ENCODE peak calls at places on chromosomes 16 and 17, in four cellular contexts. I, O, J and S are unnamed samples.

GRCh38 chr17:45672301-45672700 is 111.8 kb upstream of the CRHR1 start:
- DNase-seq in I (no peak), O (no peak), J (no peak), S (no peak)

GRCh38 chr17:1060991-1061390 is 64.1 kb downstream of the TIMM22 start:
- DNase-seq in I (peak), O (peak), J (peak), S (peak)

GRCh38 chr16:51876934-51877333 is 670.0 kb downstream of the TOX3 start:
- DNase-seq in I (no peak), O (no peak), J (no peak), S (no peak)

GRCh38 chr17:15233022-15233805 is 31.9 kb downstream of the PMP22 start:
- DNase-seq in I (no peak), O (peak), J (no peak), S (peak)

GRCh38 chr17:8701221-8701620 is 43.4 kb downstream of the CCDC42 start:
- DNase-seq in I (no peak), O (no peak), J (no peak), S (no peak)

GRCh38 chr16:73047536-73048291 is at the start of gene ZFHX3:
- DNase-seq in I (peak), O (peak), J (peak), S (no peak)

GRCh38 chr17:21370430-21370829 is 5.7 kb upstream of the KCNJ12 start:
- DNase-seq in I (no peak), O (no peak), J (no peak), S (no peak)

GRCh38 chr17:74297941-74298340 is 23.9 kb downstream of the DNAI2 start:
- DNase-seq in I (no peak), O (peak), J (no peak), S (peak)

GRCh38 chr16:48025359-48025758 is 130.4 kb downstream of the ABCC12 start:
- DNase-seq in I (no peak), O (no peak), J (no peak), S (no peak)

GRCh38 chr17:57892820-57893595 is 43.2 kb upstream of the MRPS23 start:
- DNase-seq in I (peak), O (peak), J (peak), S (peak)

GRCh38 chr17:3695723-3696411 is at the start of gene P2RX5:
- DNase-seq in I (no peak), O (peak), J (no peak), S (no peak)

GRCh38 chr17:67390646-67391480 is 13.8 kb downstream of the PITPNC1 start:
- DNase-seq in I (no peak), O (peak), J (peak), S (peak)

GRCh38 chr16:88020513-88020885 is 69.3 kb downstream of the BANP start:
- DNase-seq in I (no peak), O (no peak), J (no peak), S (no peak)

GRCh38 chr16:20647736-20648135 is 49.7 kb downstream of the ACSM1 start:
- DNase-seq in I (no peak), O (no peak), J (no peak), S (no peak)

GRCh38 chr16:66344533-66345145 is 21.9 kb upstream of the CDH5 start:
- DNase-seq in I (peak), O (peak), J (no peak), S (peak)

GRCh38 chr17:66483946-66484345 is 181.5 kb downstream of the PRKCA start:
- DNase-seq in I (no peak), O (no peak), J (no peak), S (no peak)

GRCh38 chr17:69978056-69978646 is 96.9 kb upstream of the KCNJ16 start:
- DNase-seq in I (no peak), O (no peak), J (no peak), S (peak)

GRCh38 chr17:50189396-50190277 is 11.8 kb downstream of the COL1A1 start:
- DNase-seq in I (no peak), O (peak), J (no peak), S (peak)

GRCh38 chr16:87161822-87162676 is 155.1 kb downstream of the C16orf95 start:
- DNase-seq in I (no peak), O (no peak), J (no peak), S (no peak)

GRCh38 chr16:73000020-73000906 is 47.7 kb downstream of the ZFHX3 start:
- DNase-seq in I (peak), O (peak), J (peak), S (peak)

GRCh38 chr17:10742431-10742830 is 12.6 kb upstream of the TMEM220 start:
- DNase-seq in I (no peak), O (no peak), J (no peak), S (no peak)

GRCh38 chr16:2077016-2077415 is 29.2 kb downstream of the TSC2 start:
- DNase-seq in I (no peak), O (no peak), J (no peak), S (no peak)

GRCh38 chr16:17511340-17511739 is 40.6 kb upstream of the XYLT1 start:
- DNase-seq in I (no peak), O (peak), J (no peak), S (peak)

GRCh38 chr17:72008236-72008874 is 112.5 kb upstream of the SOX9 start:
- DNase-seq in I (no peak), O (peak), J (no peak), S (peak)

GRCh38 chr17:11935734-11936406 is 61.4 kb downstream of the ZNF18 start:
- DNase-seq in I (peak), O (peak), J (peak), S (peak)

GRCh38 chr16:4693956-4694663 is 748 bp downstream of the NUDT16L1 start:
- DNase-seq in I (peak), O (peak), J (no peak), S (peak)

GRCh38 chr16:19948186-19949104 is 63.8 kb upstream of the GPRC5B start:
- DNase-seq in I (no peak), O (peak), J (no peak), S (no peak)

GRCh38 chr16:87657621-87658192 is 55.4 kb downstream of the JPH3 start:
- DNase-seq in I (no peak), O (peak), J (no peak), S (peak)

GRCh38 chr16:85445779-85446222 is 167.3 kb upstream of the GSE1 start:
- DNase-seq in I (peak), O (no peak), J (no peak), S (no peak)

GRCh38 chr17:60741031-60741430 is 63.4 kb downstream of the BCAS3 start:
- DNase-seq in I (no peak), O (no peak), J (no peak), S (no peak)

GRCh38 chr17:61253937-61254677 is 145.5 kb upstream of the TBX2 start:
- DNase-seq in I (peak), O (no peak), J (no peak), S (no peak)

GRCh38 chr17:4249452-4250029 is 14.2 kb downstream of the ANKFY1 start:
- DNase-seq in I (no peak), O (peak), J (no peak), S (peak)

GRCh38 chr17:44775838-44776621 is 17.2 kb downstream of the ADAM11 start:
- DNase-seq in I (no peak), O (no peak), J (no peak), S (no peak)

GRCh38 chr17:31546650-31547049 is 155.2 kb downstream of the RAB11FIP4 start:
- DNase-seq in I (no peak), O (no peak), J (no peak), S (no peak)

GRCh38 chr16:50395763-50396710 is 27.2 kb upstream of the BRD7 start:
- DNase-seq in I (no peak), O (no peak), J (peak), S (no peak)
- H3K4me3 ChIP-seq in I (no peak), O (no peak), J (no peak), S (no peak)

GRCh38 chr17:17951524-17951923 is 20.7 kb downstream of the TOM1L2 start:
- DNase-seq in I (no peak), O (no peak), J (no peak), S (no peak)

GRCh38 chr17:17950347-17950746 is 21.9 kb downstream of the TOM1L2 start:
- DNase-seq in I (no peak), O (no peak), J (no peak), S (no peak)

GRCh38 chr17:17950806-17951205 is 21.4 kb downstream of the TOM1L2 start:
- DNase-seq in I (no peak), O (no peak), J (no peak), S (no peak)

GRCh38 chr17:17954079-17954478 is 18.1 kb downstream of the TOM1L2 start:
- DNase-seq in I (no peak), O (no peak), J (no peak), S (no peak)

GRCh38 chr17:17952691-17953090 is 19.5 kb downstream of the TOM1L2 start:
- DNase-seq in I (no peak), O (no peak), J (no peak), S (no peak)
- TF ChIP-seq CTCF in I (no peak), O (no peak), J (no peak), S (no peak)

GRCh38 chr17:49038138-49038537 is 41.0 kb downstream of the IGF2BP1 start:
- DNase-seq in I (no peak), O (no peak), J (no peak), S (no peak)

GRCh38 chr17:49031965-49032928 is 35.1 kb downstream of the IGF2BP1 start:
- DNase-seq in I (peak), O (peak), J (peak), S (peak)

GRCh38 chr17:49036270-49036626 is 39.1 kb downstream of the IGF2BP1 start:
- DNase-seq in I (no peak), O (no peak), J (no peak), S (no peak)

GRCh38 chr17:49038544-49038943 is 41.4 kb downstream of the IGF2BP1 start:
- DNase-seq in I (no peak), O (no peak), J (no peak), S (no peak)

DNA sequence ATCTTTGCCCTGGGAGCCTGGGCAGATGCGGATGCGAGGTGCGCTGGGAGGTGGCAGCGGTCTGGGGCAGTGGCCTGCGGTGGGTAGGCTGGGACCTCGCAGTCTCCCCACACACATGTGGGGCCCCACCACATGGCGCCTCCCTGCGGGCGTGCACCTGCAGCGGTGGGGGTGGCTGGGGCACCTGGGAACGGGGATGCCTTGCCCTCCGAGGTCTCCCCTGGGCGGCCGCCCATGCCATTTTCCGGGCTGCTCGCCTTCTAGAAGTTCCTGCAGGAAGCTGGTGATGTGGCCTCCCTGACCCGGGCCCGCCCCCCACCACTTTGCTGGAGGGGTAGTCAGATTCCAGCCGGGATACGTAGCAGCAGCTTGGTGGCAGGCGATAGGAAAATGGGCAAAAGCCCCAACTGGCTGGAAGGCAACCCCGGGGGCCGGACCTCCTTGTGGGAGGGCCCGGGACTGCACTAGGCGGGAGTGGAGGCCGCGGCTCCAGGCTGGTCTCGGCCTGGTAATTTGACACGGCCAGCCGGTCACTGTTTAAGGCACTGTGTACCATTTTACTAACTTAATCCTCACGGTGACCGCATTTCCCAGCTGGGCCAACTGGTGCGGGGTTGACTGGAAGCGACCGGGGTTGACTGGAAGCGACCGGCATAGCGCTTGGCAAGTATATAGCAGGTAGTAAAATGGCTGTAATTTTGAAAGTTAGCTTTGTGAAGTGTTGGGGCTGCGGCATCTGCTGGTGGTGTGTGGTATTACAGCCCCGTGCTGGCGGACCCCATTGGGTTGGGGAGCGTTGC is 38.5 kb downstream of the IGF2BP1 start:
- DNase-seq in I (peak), O (peak), J (no peak), S (peak)
- H3K4me3 ChIP-seq in I (no peak), O (peak), J (no peak), S (peak)

GRCh38 chr16:30535777-30536190 is 1.1 kb upstream of the ZNF747 start:
- DNase-seq in I (peak), O (peak), J (peak), S (peak)
- TF ChIP-seq CTCF in I (peak), O (peak), J (peak), S (peak)

DNA sequence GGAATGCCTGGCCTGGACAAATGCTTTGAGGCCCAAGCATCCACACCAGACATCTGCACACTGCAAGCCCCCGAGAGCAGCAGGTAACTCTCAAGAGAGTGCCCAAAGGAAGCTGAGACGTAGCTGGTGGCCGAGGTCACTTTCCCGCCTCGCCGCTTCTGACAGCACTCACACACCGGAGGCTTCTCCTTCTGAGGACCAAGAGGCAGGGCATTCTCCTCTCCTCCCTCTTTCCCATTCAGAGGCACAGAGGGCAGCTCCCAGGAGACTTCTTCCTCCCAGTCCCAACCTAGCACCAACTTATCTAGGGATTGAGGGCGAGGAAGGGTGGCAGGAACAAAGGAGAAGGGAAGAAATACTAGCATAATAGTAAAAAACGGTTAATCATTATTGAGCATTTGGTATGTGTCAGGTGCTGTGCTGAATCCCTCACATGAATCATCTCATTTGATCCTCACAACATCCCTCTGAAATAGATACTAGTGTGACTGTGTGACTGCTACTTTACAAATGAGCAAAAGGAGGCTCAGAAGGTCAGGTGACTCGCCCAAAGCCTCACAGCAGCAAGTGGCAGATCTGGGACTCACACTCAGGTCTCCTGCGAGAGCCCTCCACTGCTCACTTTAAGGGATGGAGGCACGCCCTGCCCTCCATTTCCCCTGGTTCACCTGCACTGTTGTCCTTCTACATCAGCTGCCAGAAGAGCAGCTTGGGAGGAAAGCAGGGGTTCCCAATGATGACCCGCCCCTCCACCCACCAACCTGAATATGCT is 41.8 kb downstream of the MYO18A start:
- DNase-seq in I (no peak), O (peak), J (no peak), S (peak)
- H3K4me3 ChIP-seq in I (peak), O (peak), J (no peak), S (no peak)

DNA sequence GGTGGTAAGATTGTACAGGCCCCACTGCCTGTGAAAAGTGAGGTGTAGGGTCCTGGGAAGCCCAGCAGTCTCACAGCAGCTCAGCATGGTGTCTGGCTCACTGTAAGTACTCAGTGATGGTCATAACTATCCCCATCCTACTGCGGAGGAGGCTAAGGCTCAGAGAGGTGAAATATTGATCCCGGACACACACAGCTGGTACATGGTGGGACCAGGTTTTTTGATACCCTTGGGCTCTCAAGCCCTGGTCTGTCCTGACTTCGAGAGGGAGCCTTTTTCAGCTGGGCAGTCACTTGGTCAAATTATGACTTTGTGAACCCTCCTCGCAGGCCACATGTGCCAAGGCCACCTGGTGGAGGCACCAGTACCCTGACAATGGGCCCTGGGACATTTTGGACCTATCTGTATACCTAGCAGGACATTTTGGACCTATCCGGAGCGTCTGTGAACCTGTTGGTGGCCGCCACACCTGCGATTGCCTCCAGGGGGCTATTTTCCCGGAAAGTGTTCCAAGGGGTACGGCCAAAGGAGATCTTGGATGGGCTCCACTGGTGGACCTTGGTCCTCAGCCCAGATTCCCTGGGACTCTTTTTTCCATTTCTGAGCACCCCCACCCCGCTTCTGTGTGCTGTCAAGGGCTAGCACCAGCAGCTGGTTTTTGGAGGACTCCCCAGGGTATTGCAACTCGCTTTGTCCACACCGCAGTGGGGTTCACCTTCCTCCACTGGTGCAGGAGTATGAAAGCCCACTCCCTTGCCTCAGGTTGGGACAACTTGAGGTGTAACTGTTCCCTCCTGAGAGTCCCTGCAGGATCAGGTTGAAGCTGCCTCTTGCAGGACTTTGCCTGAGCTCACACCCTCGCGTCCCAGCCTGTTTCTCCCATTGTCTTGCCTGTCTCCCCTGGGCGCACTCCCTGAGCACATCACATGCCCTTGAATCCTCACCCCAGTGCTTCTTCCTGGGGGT is 83.6 kb upstream of the NKD1 start:
- DNase-seq in I (no peak), O (no peak), J (no peak), S (no peak)
- TF ChIP-seq CTCF in I (no peak), O (no peak), J (no peak), S (peak)

DNA sequence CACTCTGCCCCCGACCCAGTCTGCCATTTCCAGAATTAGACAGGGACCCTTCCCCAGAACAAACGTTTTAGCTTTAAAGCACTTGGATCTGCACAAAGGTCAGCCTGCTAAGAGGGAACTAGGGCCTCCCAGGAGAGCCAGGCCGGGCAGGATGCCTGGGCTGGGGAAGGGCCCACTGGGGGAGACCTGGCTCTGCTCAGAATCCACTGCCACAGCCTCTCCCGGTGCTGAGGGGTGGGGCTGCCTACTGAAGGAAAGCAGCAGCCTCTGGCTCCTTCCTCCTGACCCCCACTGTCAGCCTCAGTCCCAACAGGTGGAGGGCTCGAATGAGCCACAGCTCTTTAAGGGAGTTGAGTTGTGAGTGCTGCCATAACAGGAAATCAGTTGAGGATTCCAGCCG is 1.7 kb downstream of the YBX2 start:
- DNase-seq in I (no peak), O (no peak), J (no peak), S (no peak)
- H3K4me3 ChIP-seq in I (no peak), O (no peak), J (no peak), S (no peak)